ENCODE peak calls at places on chromosomes 2 and 18, in nine cellular contexts. Y is cardiac muscle cell, I is GM06990, U is WTC11, T is spleen, H is fibroblast of the aortic adventitia, E is WERI-Rb-1, X is GM23338, V is prostate gland. N is an unnamed sample.

GRCh38 chr18:64929026-64929425 is 780.1 kb upstream of the LINC00305 start:
- DNase-seq in Y (no peak), I (no peak), U (no peak), T (no peak), H (no peak), E (no peak), X (no peak), V (no peak), N (no peak)

GRCh38 chr2:70514612-70515055 is 39.0 kb downstream of the TGFA start:
- DNase-seq in Y (no peak), I (no peak), U (no peak), T (no peak), H (no peak), E (no peak), X (no peak), V (peak), N (no peak)

GRCh38 chr2:104733544-104733943 is 120.4 kb upstream of the POU3F3 start:
- DNase-seq in Y (no peak), I (no peak), U (peak), T (no peak), H (no peak), E (peak), X (peak), V (no peak), N (peak)

GRCh38 chr2:108541451-108541850 is 7.2 kb downstream of the LIMS1 start:
- DNase-seq in Y (no peak), I (no peak), U (no peak), T (no peak), H (no peak), E (no peak), X (no peak), V (no peak), N (no peak)

GRCh38 chr18:37160038-37160745 is 331.3 kb downstream of the KIAA1328 start:
- DNase-seq in Y (no peak), I (no peak), U (no peak), T (no peak), H (no peak), E (no peak), X (no peak), V (no peak), N (no peak)

GRCh38 chr2:86223682-86224560 is 24.7 kb downstream of the MRPL35 start:
- DNase-seq in Y (peak), I (no peak), U (no peak), T (no peak), H (peak), E (peak), X (no peak), V (no peak), N (no peak)

GRCh38 chr2:29113027-29113686 is 2.1 kb upstream of the CLIP4 start:
- DNase-seq in Y (peak), I (no peak), U (no peak), T (no peak), H (peak), E (no peak), X (no peak), V (no peak), N (no peak)

GRCh38 chr2:145022021-145022670 is 502.2 kb upstream of the ZEB2 start:
- DNase-seq in Y (peak), I (no peak), U (no peak), T (no peak), H (peak), E (no peak), X (no peak), V (no peak), N (no peak)

GRCh38 chr2:24048662-24049484 is 668 bp upstream of the FKBP1B start:
- DNase-seq in Y (no peak), I (no peak), U (no peak), T (no peak), H (no peak), E (no peak), X (peak), V (no peak), N (no peak)

GRCh38 chr2:98445708-98446577 is 1.3 kb downstream of the INPP4A start:
- DNase-seq in Y (no peak), I (no peak), U (no peak), T (no peak), H (no peak), E (no peak), X (no peak), V (no peak), N (no peak)

GRCh38 chr2:224884188-224884587 is 158.1 kb downstream of the DOCK10 start:
- DNase-seq in Y (peak), I (no peak), U (no peak), T (no peak), H (peak), E (no peak), X (no peak), V (no peak), N (no peak)

GRCh38 chr18:32110005-32110404 is 18.3 kb downstream of the RNF138 start:
- DNase-seq in Y (no peak), I (no peak), U (no peak), T (no peak), H (no peak), E (no peak), X (no peak), V (no peak), N (no peak)

GRCh38 chr2:64491426-64491825 is 32.7 kb upstream of the AFTPH start:
- DNase-seq in Y (peak), I (no peak), U (no peak), T (no peak), H (peak), E (no peak), X (no peak), V (no peak), N (no peak)

GRCh38 chr18:47873625-47874024 is 56.8 kb downstream of the SMAD2 start:
- DNase-seq in Y (no peak), I (no peak), U (no peak), T (no peak), H (no peak), E (no peak), X (no peak), V (no peak), N (no peak)

GRCh38 chr2:54724150-54724559 is 693 bp downstream of the EML6 start:
- DNase-seq in Y (no peak), I (no peak), U (no peak), T (no peak), H (peak), E (no peak), X (no peak), V (no peak), N (no peak)

GRCh38 chr2:230668184-230668938 is 44.3 kb upstream of the CAB39 start:
- DNase-seq in Y (no peak), I (peak), U (no peak), T (peak), H (no peak), E (peak), X (no peak), V (no peak), N (no peak)

GRCh38 chr2:112566104-112566503 is 18.3 kb upstream of the CHCHD5 start:
- DNase-seq in Y (no peak), I (no peak), U (no peak), T (no peak), H (no peak), E (no peak), X (no peak), V (no peak), N (no peak)

GRCh38 chr18:77061946-77062517 is 70.6 kb downstream of the MBP start:
- DNase-seq in Y (no peak), I (no peak), U (no peak), T (peak), H (no peak), E (peak), X (peak), V (no peak), N (no peak)

GRCh38 chr2:168426861-168427260 is 29.2 kb upstream of the CERS6 start:
- DNase-seq in Y (no peak), I (no peak), U (no peak), T (no peak), H (no peak), E (no peak), X (no peak), V (no peak), N (no peak)

GRCh38 chr2:235674116-235674515 is 180.3 kb downstream of the AGAP1 start:
- DNase-seq in Y (no peak), I (no peak), U (no peak), T (no peak), H (no peak), E (no peak), X (no peak), V (no peak), N (no peak)

GRCh38 chr2:240670402-240670801 is 12.3 kb downstream of the AQP12B start:
- DNase-seq in Y (no peak), I (no peak), U (no peak), T (no peak), H (no peak), E (no peak), X (no peak), V (no peak), N (no peak)

GRCh38 chr18:2448565-2449151 is 122.6 kb downstream of the METTL4 start:
- DNase-seq in Y (peak), I (no peak), U (no peak), T (no peak), H (peak), E (no peak), X (no peak), V (no peak), N (no peak)

GRCh38 chr18:56083097-56083865 is 495.3 kb upstream of the TCF4 start:
- DNase-seq in Y (peak), I (no peak), U (peak), T (peak), H (peak), E (no peak), X (peak), V (no peak), N (no peak)

GRCh38 chr2:229855116-229855515 is 66.7 kb downstream of the TRIP12 start:
- DNase-seq in Y (no peak), I (no peak), U (no peak), T (no peak), H (no peak), E (no peak), X (no peak), V (no peak), N (no peak)

GRCh38 chr2:239736358-239737143 is 288.6 kb downstream of the NDUFA10 start:
- DNase-seq in Y (no peak), I (no peak), U (peak), T (no peak), H (no peak), E (peak), X (peak), V (no peak), N (no peak)

GRCh38 chr2:19580830-19581229 is 222.4 kb upstream of the OSR1 start:
- DNase-seq in Y (peak), I (no peak), U (no peak), T (no peak), H (no peak), E (no peak), X (no peak), V (no peak), N (no peak)

GRCh38 chr2:110852541-110853263 is 120.3 kb downstream of the ACOXL start:
- DNase-seq in Y (no peak), I (no peak), U (no peak), T (no peak), H (no peak), E (no peak), X (no peak), V (no peak), N (no peak)

GRCh38 chr2:73268368-73268830 is 15.9 kb downstream of the FBXO41 start:
- DNase-seq in Y (no peak), I (no peak), U (no peak), T (no peak), H (no peak), E (peak), X (no peak), V (no peak), N (no peak)

GRCh38 chr2:224951723-224952481 is 90.4 kb downstream of the DOCK10 start:
- DNase-seq in Y (no peak), I (no peak), U (no peak), T (no peak), H (no peak), E (no peak), X (no peak), V (no peak), N (no peak)

GRCh38 chr18:49111191-49111988 is 160.6 kb upstream of the SMAD7 start:
- DNase-seq in Y (no peak), I (no peak), U (no peak), T (no peak), H (peak), E (no peak), X (no peak), V (no peak), N (no peak)

GRCh38 chr2:180979086-180979934 is 1.1 kb upstream of the UBE2E3 start:
- DNase-seq in Y (peak), I (no peak), U (no peak), T (no peak), H (peak), E (no peak), X (peak), V (no peak), N (no peak)

DNA sequence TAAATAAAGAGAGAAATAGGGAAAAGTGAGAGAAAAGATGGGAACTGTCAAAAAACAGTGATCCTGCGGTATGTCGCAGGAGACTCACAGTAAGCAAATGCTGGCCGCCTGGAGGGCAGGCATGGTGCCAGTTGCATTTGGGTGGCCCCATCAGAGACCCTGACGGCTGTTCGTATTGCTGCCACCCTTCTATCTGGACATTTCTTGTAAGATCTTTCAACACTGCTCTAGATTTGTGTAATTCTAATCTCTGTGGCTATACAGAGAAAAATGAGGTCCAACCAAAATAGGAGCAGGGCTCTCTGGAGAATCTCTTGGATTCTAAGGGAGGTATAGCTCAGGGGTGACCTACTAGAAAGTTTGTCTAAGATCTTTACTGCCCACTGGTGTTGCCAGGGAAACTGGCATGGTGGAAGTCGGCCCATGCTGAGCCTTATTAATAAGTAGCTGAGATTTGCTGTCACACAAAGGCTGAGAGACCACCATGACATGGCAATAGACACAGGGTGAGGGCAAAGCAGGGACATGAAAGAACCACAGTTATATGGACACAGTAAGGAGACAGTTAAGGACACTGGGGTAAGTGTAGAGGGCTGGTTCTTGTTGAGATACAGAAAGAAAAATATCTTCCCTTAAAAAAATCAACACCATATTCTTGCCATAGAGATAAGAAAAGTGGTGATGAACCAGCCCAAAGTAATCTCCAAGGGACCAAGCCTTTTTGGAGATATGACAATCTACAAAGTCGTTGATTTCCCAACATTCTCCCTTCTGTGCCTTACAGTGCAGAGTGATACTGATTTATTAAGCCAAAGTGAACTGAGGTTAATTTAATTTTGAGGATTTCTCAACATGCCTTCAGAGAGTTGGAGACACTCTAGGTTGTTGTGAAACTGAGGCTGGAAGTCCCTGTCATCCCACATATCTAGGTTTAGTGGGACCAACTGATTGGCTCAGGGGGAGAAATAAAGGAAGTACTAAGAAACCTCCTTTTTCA is 26.3 kb upstream of the FZD7 start:
- DNase-seq in Y (peak), I (no peak), U (no peak), T (no peak), H (peak), E (no peak), X (no peak), V (no peak), N (no peak)
- TF ChIP-seq CTCF in Y (no peak), I (peak), U (no peak), T (no peak), H (peak), E (no peak), X (no peak), V (no peak), N (no peak)

GRCh38 chr2:39436592-39437521 is at the start of gene MAP4K3:
- DNase-seq in Y (peak), I (peak), U (peak), T (peak), H (peak), E (peak), X (peak), V (peak), N (peak)
- TF ChIP-seq CTCF in Y (no peak), I (no peak), U (no peak), T (no peak), H (no peak), E (no peak), X (no peak), V (no peak), N (no peak)

GRCh38 chr2:196163285-196163684 is 8.1 kb downstream of the STK17B start:
- DNase-seq in Y (no peak), I (no peak), U (no peak), T (no peak), H (no peak), E (no peak), X (no peak), V (no peak), N (no peak)
- TF ChIP-seq CTCF in Y (no peak), I (no peak), U (no peak), T (no peak), H (peak), E (no peak), X (no peak), V (no peak), N (peak)

DNA sequence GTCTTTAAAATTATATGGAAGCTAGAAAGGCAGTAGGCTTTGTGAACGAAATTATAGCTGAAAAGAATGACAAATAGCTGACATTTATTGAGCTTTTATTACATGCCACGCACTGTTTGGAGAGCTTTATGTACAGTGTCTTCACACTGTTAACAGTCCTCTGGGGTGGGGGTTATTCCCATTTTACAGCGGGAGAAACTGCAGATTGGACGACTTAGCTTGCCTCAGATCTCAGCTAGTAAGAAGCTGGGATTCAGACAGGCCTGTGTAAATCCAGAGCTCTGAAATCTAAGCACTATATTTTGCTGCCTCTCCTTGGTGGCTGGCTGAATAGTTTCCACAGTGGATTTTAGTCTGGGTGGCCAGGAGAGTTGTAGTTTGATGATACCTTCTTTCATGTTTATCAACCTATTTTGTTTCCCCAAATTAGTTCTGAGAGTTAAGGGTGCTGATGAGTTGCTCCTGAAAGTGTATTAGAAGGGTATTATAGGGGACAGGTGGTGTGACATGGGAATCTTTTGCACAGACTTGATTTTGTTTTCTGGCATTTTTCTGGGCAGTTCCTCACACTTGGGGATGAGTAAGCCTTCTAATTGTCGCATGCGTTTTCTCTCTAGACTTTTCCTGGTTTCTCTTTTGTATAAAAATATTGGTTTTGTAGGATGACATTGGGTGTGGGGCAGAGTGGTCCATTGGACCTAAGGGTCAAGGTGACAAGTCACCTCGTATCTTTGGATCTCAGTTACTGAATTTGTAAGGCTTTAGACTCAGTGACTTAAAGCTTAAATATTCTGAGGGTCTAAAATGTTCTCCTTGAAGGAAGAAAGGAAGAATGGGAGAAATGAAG is 1.5 kb downstream of the ACSL3 start:
- DNase-seq in Y (peak), I (no peak), U (no peak), T (no peak), H (peak), E (peak), X (no peak), V (peak), N (no peak)
- TF ChIP-seq CTCF in Y (peak), I (peak), U (no peak), T (no peak), H (peak), E (peak), X (no peak), V (no peak), N (no peak)

N was measured in endothelial cell.